ENCODE peak calls at places on chromosomes 7 and 10, in four cellular contexts. T is K562, R is GM12878, X is endothelial cell of umbilical vein. V is an unnamed sample.
A peak's percentile ranks its signal among the peaks of the same experiment; 100 is the strongest.

GRCh38 chr10:66180651-66181318 is 745.1 kb upstream of the LRRTM3 start:
- DNase-seq in T (peak; percentile 62), R (peak; percentile 20), X (peak; percentile 71), V (peak; percentile 52)

GRCh38 chr10:51000164-51000563 is 74.1 kb upstream of the PRKG1 start:
- DNase-seq in T (no peak), R (no peak), X (no peak), V (peak; percentile 95)

GRCh38 chr10:124422742-124423141 is 4.0 kb upstream of the OAT start:
- DNase-seq in T (no peak), R (no peak), X (no peak), V (no peak)

GRCh38 chr7:157490465-157490912 is 153.7 kb downstream of the DNAJB6 start:
- DNase-seq in T (peak; percentile 74), R (peak; percentile 25), X (no peak), V (peak; percentile 19)

GRCh38 chr10:129021597-129022304 is 445.3 kb upstream of the MGMT start:
- DNase-seq in T (no peak), R (no peak), X (no peak), V (no peak)

GRCh38 chr10:3876563-3876962 is 91.6 kb upstream of the KLF6 start:
- DNase-seq in T (peak; percentile 26), R (no peak), X (no peak), V (no peak)

GRCh38 chr10:4704034-4704545 is 121.9 kb upstream of the AKR1E2 start:
- DNase-seq in T (no peak), R (no peak), X (peak; percentile 98), V (peak; percentile 93)

GRCh38 chr10:119028900-119029612 is 458 bp upstream of the NANOS1 start:
- DNase-seq in T (peak; percentile 89), R (peak; percentile 35), X (peak; percentile 87), V (peak; percentile 81)

GRCh38 chr10:21080246-21080645 is 183.1 kb upstream of the NEBL start:
- DNase-seq in T (no peak), R (no peak), X (no peak), V (no peak)

GRCh38 chr10:44463511-44464121 is 78.7 kb upstream of the CXCL12 start:
- DNase-seq in T (no peak), R (no peak), X (no peak), V (no peak)

GRCh38 chr10:99678921-99679320 is 19.6 kb downstream of the ENTPD7 start:
- DNase-seq in T (no peak), R (no peak), X (no peak), V (no peak)

GRCh38 chr7:79272066-79272669 is 181.3 kb downstream of the MAGI2 start:
- DNase-seq in T (peak; percentile 17), R (no peak), X (peak; percentile 55), V (peak; percentile 70)

GRCh38 chr7:116713918-116714317 is 41.9 kb downstream of the MET start:
- DNase-seq in T (no peak), R (no peak), X (no peak), V (peak; percentile 88)

GRCh38 chr7:157558875-157559595 is 222.2 kb downstream of the DNAJB6 start:
- DNase-seq in T (no peak), R (no peak), X (no peak), V (no peak)

GRCh38 chr7:91164948-91165845 is 99.0 kb upstream of the FZD1 start:
- DNase-seq in T (no peak), R (peak; percentile 24), X (no peak), V (peak; percentile 88)

GRCh38 chr10:43938810-43939209 is 290.1 kb upstream of the ZNF32 start:
- DNase-seq in T (no peak), R (no peak), X (no peak), V (no peak)

GRCh38 chr7:102024005-102024768 is 206.8 kb downstream of the CUX1 start:
- DNase-seq in T (no peak), R (no peak), X (no peak), V (peak; percentile 11)

GRCh38 chr10:33248638-33249037 is 85.8 kb downstream of the NRP1 start:
- DNase-seq in T (no peak), R (no peak), X (peak; percentile 87), V (peak; percentile 95)

GRCh38 chr10:26157734-26158133 is 58.8 kb upstream of the GAD2 start:
- DNase-seq in T (peak; percentile 1), R (no peak), X (no peak), V (no peak)

GRCh38 chr7:71145906-71146901 is 14.3 kb downstream of the GALNT17 start:
- DNase-seq in T (no peak), R (no peak), X (no peak), V (no peak)

GRCh38 chr7:137957887-137958286 is 44.0 kb downstream of the CREB3L2 start:
- DNase-seq in T (no peak), R (no peak), X (no peak), V (no peak)

DNA sequence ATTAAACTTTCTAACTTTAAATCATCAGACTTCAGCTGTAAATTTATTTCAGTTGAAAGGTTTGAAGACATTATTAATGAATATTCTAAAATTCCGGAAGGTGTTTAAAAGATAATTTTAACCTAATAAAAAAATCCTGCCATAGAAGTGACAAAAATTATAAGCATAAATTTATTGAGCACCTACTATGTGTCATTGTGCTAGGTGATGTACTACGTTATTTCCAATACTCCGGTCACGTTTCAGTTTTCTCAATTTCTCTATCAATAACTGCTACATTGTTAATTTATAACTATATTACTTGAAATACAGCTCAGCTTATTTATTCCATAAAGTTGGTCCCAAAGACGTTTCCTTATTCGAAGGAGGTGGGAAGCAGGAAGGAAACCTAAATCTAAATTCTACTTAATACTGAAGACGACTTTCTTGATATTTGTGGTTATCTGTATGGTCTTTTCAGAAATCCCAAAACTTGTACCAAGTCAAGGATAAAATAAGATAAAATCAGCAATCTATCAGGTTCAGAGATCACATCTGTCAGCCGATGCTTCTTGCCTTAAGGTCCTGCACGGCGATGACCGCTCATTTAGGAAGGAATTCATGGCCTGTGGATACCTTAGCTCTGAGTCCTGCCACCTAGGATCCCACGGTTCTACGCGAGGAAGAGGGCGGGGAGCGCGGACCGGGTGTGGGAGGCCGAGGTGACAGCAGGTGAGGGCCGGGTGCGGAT is 1.2 kb upstream of the ZEB1 start:
- DNase-seq in T (no peak), R (no peak), X (peak; percentile 88), V (no peak)
- TF ChIP-seq FOS in T (no peak), R (no peak), X (peak; percentile 70), V (no peak)

DNA sequence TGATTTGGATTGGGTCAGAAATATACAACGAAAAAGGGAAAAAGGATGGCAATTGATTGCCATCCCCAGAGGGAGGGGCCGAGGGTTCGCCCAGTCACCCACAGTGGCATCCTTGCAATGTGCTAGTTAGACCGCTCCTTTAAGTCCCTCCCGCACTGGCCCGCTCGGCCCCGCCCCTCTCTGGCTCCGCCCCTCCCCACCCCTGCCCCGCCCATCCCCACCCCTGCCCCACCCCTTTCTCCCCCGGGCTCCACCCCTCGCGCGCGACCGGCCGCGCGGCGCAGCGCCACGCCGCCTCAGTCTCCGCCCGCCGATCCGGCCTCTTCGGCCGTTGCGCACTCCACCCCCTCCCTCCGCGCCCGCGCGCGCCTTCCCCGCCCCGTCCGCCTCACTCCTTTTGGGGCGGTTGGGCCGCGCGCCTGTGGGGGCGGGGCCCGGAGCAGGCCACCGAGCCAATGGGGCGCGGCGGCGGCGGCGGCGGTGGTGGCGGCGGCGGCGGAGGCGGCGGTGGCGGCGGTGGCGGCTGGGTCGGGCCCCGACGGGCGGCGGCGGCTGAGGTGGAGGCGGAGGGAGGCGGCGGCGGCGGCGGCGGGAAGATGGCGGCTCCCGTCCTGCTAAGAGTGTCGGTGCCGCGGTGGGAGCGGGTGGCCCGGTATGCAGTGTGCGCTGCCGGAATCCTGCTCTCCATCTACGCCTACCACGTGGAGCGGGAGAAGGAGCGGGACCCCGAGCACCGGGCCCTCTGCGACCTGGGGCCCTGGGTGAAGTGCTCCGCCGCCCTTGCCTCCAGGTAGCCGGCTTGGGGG is at the start of gene VKORC1L1:
- DNase-seq in T (peak; percentile 97), R (peak; percentile 52), X (peak; percentile 91), V (peak; percentile 89)
- TF ChIP-seq POLR2A in T (peak; percentile 63), R (peak; percentile 63), X (no peak), V (peak; percentile 46)

DNA sequence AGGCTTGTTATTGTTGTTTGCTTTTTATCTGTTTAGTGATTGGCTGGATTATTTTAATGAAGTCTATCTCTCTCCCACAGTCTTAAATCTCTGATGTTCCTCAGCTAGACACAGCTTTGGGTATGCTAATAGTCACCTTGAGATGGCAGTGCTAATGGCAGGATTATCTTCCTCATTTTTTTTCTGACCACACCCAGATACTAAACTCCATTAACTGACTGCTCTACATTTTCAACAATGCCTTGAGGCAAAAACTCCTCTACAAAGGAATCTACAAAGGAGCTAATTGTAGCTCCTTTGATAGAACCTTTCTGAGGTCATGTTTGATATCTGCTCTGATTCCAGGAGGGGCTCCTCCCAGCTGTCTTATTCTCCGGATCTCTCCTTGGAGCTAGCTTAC is 122.6 kb downstream of the HBP1 start:
- DNase-seq in T (no peak), R (no peak), X (no peak), V (no peak)
- TF ChIP-seq FOS in T (no peak), R (no peak), X (no peak), V (no peak)

GRCh38 chr10:86868353-86868752 is 89.1 kb downstream of the MMRN2 start:
- DNase-seq in T (no peak), R (no peak), X (peak; percentile 94), V (peak; percentile 47)

GRCh38 chr10:86867149-86867548 is 90.3 kb downstream of the MMRN2 start:
- DNase-seq in T (no peak), R (no peak), X (no peak), V (no peak)

GRCh38 chr10:86872757-86873156 is 84.7 kb downstream of the MMRN2 start:
- DNase-seq in T (no peak), R (no peak), X (peak; percentile 92), V (no peak)

GRCh38 chr10:86871563-86872183 is 85.7 kb downstream of the MMRN2 start:
- DNase-seq in T (no peak), R (no peak), X (no peak), V (peak; percentile 58)

DNA sequence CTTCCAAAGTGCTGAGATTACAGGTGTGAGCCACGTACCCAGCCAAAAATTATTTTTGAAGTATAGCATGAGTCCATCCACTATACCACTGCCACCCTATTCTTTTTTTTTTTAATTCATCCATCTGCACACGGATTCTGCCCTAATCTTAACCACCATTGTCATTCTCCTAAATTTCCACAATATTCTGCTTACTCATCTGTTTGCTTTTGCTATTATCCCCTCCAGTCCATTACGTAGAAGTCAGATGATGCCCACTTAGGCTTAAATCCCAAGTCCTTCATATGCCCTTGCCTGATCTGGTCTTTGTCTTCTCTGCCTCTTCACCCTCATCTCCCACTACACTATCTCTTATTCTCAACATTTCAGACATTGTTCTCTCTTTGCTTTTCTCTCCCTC is 86.7 kb downstream of the MMRN2 start:
- DNase-seq in T (no peak), R (no peak), X (no peak), V (no peak)
- TF ChIP-seq POLR2A in T (no peak), R (no peak), X (no peak), V (no peak)

GRCh38 chr7:120805636-120806388 is 52.1 kb downstream of the TSPAN12 start:
- DNase-seq in T (peak; percentile 86), R (peak; percentile 53), X (peak; percentile 80), V (peak; percentile 61)
- TF ChIP-seq FOS in T (no peak), R (no peak), X (no peak), V (no peak)